ENCODE peak calls at places on chromosomes 12 and 14, in nine cellular contexts. D is iPS-NIHi11; T is psoas muscle; B is stimulated activated CD4-positive, alpha-beta T cell treated with anti-CD3 and anti-CD28 coated beads, TNF-alpha, amount 100 ng/mL, for 48 hours; W is NCI-H2171 treated with DMSO at 0.1 percent for 48 hours; Y is H4; J is neural crest cell; R is RKO; F is RPMI8226. H is an unnamed sample.

GRCh38 chr12:1800646-1801284 is 19.6 kb upstream of the LRTM2 start:
- DNase-seq in D (peak; percentile 52), T (peak; percentile 56), B (no peak), W (peak; percentile 81), Y (no peak), J (no peak), R (peak; percentile 46), F (peak; percentile 48), H (no peak)

GRCh38 chr14:76413962-76414665 is 38.2 kb downstream of the ESRRB start:
- DNase-seq in D (peak; percentile 48), T (no peak), B (no peak), W (no peak), Y (no peak), J (no peak), R (no peak), F (no peak), H (no peak)

GRCh38 chr12:131803995-131804521 is 24.1 kb upstream of the MMP17 start:
- DNase-seq in D (no peak), T (no peak), B (no peak), W (no peak), Y (no peak), J (no peak), R (no peak), F (no peak), H (no peak)

GRCh38 chr14:80310950-80311349 is 99.6 kb upstream of the DIO2 start:
- DNase-seq in D (no peak), T (no peak), B (no peak), W (no peak), Y (no peak), J (no peak), R (no peak), F (no peak), H (no peak)

GRCh38 chr14:65032319-65032718 is 45.6 kb downstream of the FNTB start:
- DNase-seq in D (no peak), T (peak; percentile 90), B (no peak), W (no peak), Y (no peak), J (no peak), R (no peak), F (no peak), H (no peak)

GRCh38 chr12:40253936-40254335 is 29.1 kb downstream of the LRRK2 start:
- DNase-seq in D (no peak), T (no peak), B (no peak), W (no peak), Y (no peak), J (no peak), R (no peak), F (no peak), H (no peak)

GRCh38 chr14:100669468-100669867 is 57.2 kb upstream of the DLK1 start:
- DNase-seq in D (no peak), T (no peak), B (no peak), W (peak; percentile 22), Y (no peak), J (no peak), R (no peak), F (no peak), H (no peak)

GRCh38 chr14:33343016-33343415 is 404.3 kb downstream of the NPAS3 start:
- DNase-seq in D (no peak), T (no peak), B (no peak), W (no peak), Y (no peak), J (no peak), R (no peak), F (no peak), H (no peak)

GRCh38 chr14:89053303-89053702 is 228.9 kb downstream of the TTC8 start:
- DNase-seq in D (no peak), T (no peak), B (no peak), W (no peak), Y (no peak), J (no peak), R (no peak), F (no peak), H (no peak)

GRCh38 chr14:49770212-49770817 is 2.4 kb downstream of the KLHDC2 start:
- DNase-seq in D (no peak), T (no peak), B (no peak), W (no peak), Y (peak; percentile 27), J (no peak), R (no peak), F (no peak), H (peak; percentile 62)

GRCh38 chr12:120706029-120706428 is 4.2 kb upstream of the UNC119B start:
- DNase-seq in D (no peak), T (no peak), B (no peak), W (no peak), Y (no peak), J (no peak), R (no peak), F (no peak), H (no peak)

GRCh38 chr12:49108958-49109404 is 1.7 kb downstream of the LMBR1L start:
- DNase-seq in D (no peak), T (peak; percentile 71), B (no peak), W (no peak), Y (no peak), J (no peak), R (no peak), F (no peak), H (peak; percentile 49)

GRCh38 chr14:71491925-71492324 is 440.3 kb upstream of the RGS6 start:
- DNase-seq in D (no peak), T (no peak), B (no peak), W (no peak), Y (no peak), J (no peak), R (no peak), F (no peak), H (no peak)

GRCh38 chr14:60277605-60278190 is 28.7 kb downstream of the PPM1A start:
- DNase-seq in D (no peak), T (no peak), B (no peak), W (no peak), Y (no peak), J (no peak), R (no peak), F (no peak), H (no peak)

GRCh38 chr12:101563197-101563596 is 31.6 kb upstream of the MYBPC1 start:
- DNase-seq in D (no peak), T (no peak), B (no peak), W (no peak), Y (no peak), J (no peak), R (peak; percentile 39), F (no peak), H (no peak)

GRCh38 chr14:85532981-85533820 is 3.3 kb downstream of the FLRT2 start:
- DNase-seq in D (peak; percentile 72), T (peak; percentile 72), B (no peak), W (peak; percentile 89), Y (peak; percentile 86), J (peak; percentile 55), R (no peak), F (no peak), H (peak; percentile 65)

GRCh38 chr12:25958254-25959068 is at the start of gene RASSF8:
- DNase-seq in D (peak; percentile 91), T (peak; percentile 86), B (no peak), W (peak; percentile 29), Y (peak; percentile 42), J (peak; percentile 64), R (no peak), F (peak; percentile 62), H (peak; percentile 80)

GRCh38 chr14:23153891-23154796 is 29.3 kb downstream of the SLC7A8 start:
- DNase-seq in D (peak; percentile 76), T (peak; percentile 98), B (peak; percentile 1), W (peak; percentile 65), Y (peak; percentile 70), J (no peak), R (no peak), F (no peak), H (peak; percentile 94)

GRCh38 chr14:98724734-98725133 is 547.3 kb downstream of the BCL11B start:
- DNase-seq in D (no peak), T (no peak), B (no peak), W (no peak), Y (no peak), J (no peak), R (no peak), F (no peak), H (no peak)

GRCh38 chr12:49776858-49777257 is 35.5 kb downstream of the TMBIM6 start:
- DNase-seq in D (no peak), T (no peak), B (no peak), W (peak; percentile 91), Y (no peak), J (no peak), R (no peak), F (no peak), H (no peak)

GRCh38 chr12:16421806-16422205 is 74.4 kb downstream of the MGST1 start:
- DNase-seq in D (no peak), T (no peak), B (no peak), W (no peak), Y (no peak), J (no peak), R (no peak), F (no peak), H (no peak)

GRCh38 chr14:94125659-94126418 is 3.6 kb downstream of the IFI27L2 start:
- DNase-seq in D (no peak), T (no peak), B (no peak), W (no peak), Y (no peak), J (no peak), R (no peak), F (no peak), H (no peak)

GRCh38 chr12:123232472-123232806 is 502 bp downstream of the MPHOSPH9 start:
- DNase-seq in D (no peak), T (no peak), B (no peak), W (no peak), Y (peak; percentile 14), J (no peak), R (no peak), F (no peak), H (no peak)

GRCh38 chr14:104532191-104532555 is 47.4 kb upstream of the C14orf180 start:
- DNase-seq in D (peak; percentile 2), T (no peak), B (no peak), W (no peak), Y (no peak), J (no peak), R (peak; percentile 64), F (no peak), H (no peak)

GRCh38 chr12:2796187-2796663 is 1.5 kb downstream of the FKBP4 start:
- DNase-seq in D (no peak), T (no peak), B (no peak), W (no peak), Y (no peak), J (no peak), R (no peak), F (no peak), H (no peak)

GRCh38 chr12:106197906-106198623 is 49.8 kb downstream of the CKAP4 start:
- DNase-seq in D (no peak), T (no peak), B (no peak), W (no peak), Y (no peak), J (no peak), R (no peak), F (no peak), H (no peak)

GRCh38 chr12:21413369-21414277 is 23.8 kb upstream of the PYROXD1 start:
- DNase-seq in D (no peak), T (no peak), B (no peak), W (no peak), Y (no peak), J (no peak), R (no peak), F (no peak), H (no peak)

GRCh38 chr14:64220466-64220865 is 73.7 kb downstream of the ESR2 start:
- DNase-seq in D (no peak), T (peak; percentile 94), B (no peak), W (no peak), Y (no peak), J (no peak), R (no peak), F (no peak), H (no peak)

GRCh38 chr12:13099066-13099909 is 4.2 kb downstream of the GSG1 start:
- DNase-seq in D (no peak), T (no peak), B (no peak), W (no peak), Y (peak; percentile 27), J (no peak), R (peak; percentile 51), F (no peak), H (no peak)

GRCh38 chr14:92450351-92451070 is 63.1 kb upstream of the RIN3 start:
- DNase-seq in D (no peak), T (no peak), B (no peak), W (no peak), Y (no peak), J (no peak), R (no peak), F (no peak), H (no peak)

H was measured in pancreas.